ENCODE peak calls at places on chromosomes 3 and 15, in five cellular contexts. One of them, this sample, is unnamed.

GRCh38 chr3:172104471-172105072 is 65.2 kb downstream of the FNDC3B start:
- DNase-seq in GM23338: peak; percentile 88
- DNase-seq in uterus: no peak
- DNase-seq in trophoblast cell: no peak
- DNase-seq in Peyer's patch: no peak
- DNase-seq in this sample: peak; percentile 55

GRCh38 chr15:56205061-56205876 is 38.4 kb downstream of the RFX7 start:
- DNase-seq in GM23338: no peak
- DNase-seq in uterus: no peak
- DNase-seq in trophoblast cell: no peak
- DNase-seq in Peyer's patch: no peak
- DNase-seq in this sample: no peak

GRCh38 chr3:158625881-158626280 is 18.4 kb upstream of the GFM1 start:
- DNase-seq in GM23338: no peak
- DNase-seq in uterus: no peak
- DNase-seq in trophoblast cell: no peak
- DNase-seq in Peyer's patch: no peak
- DNase-seq in this sample: no peak

GRCh38 chr3:85303156-85303555 is 344.4 kb downstream of the CADM2 start:
- DNase-seq in GM23338: no peak
- DNase-seq in uterus: no peak
- DNase-seq in trophoblast cell: no peak
- DNase-seq in Peyer's patch: no peak
- DNase-seq in this sample: no peak

GRCh38 chr3:134371542-134372324 is 2.5 kb downstream of the AMOTL2 start:
- DNase-seq in GM23338: no peak
- DNase-seq in uterus: no peak
- DNase-seq in trophoblast cell: no peak
- DNase-seq in Peyer's patch: no peak
- DNase-seq in this sample: peak; percentile 27

GRCh38 chr3:5572168-5572567 is 384.7 kb downstream of the EDEM1 start:
- DNase-seq in GM23338: no peak
- DNase-seq in uterus: no peak
- DNase-seq in trophoblast cell: no peak
- DNase-seq in Peyer's patch: no peak
- DNase-seq in this sample: no peak

GRCh38 chr3:64150527-64151238 is 74.6 kb downstream of the PRICKLE2 start:
- DNase-seq in GM23338: no peak
- DNase-seq in uterus: peak; percentile 35
- DNase-seq in trophoblast cell: peak; percentile 90
- DNase-seq in Peyer's patch: no peak
- DNase-seq in this sample: peak; percentile 82

GRCh38 chr3:186642014-186642413 is 1.8 kb downstream of the FETUB start:
- DNase-seq in GM23338: no peak
- DNase-seq in uterus: no peak
- DNase-seq in trophoblast cell: no peak
- DNase-seq in Peyer's patch: no peak
- DNase-seq in this sample: no peak

GRCh38 chr3:152769523-152769922 is 65.4 kb upstream of the P2RY1 start:
- DNase-seq in GM23338: no peak
- DNase-seq in uterus: no peak
- DNase-seq in trophoblast cell: no peak
- DNase-seq in Peyer's patch: no peak
- DNase-seq in this sample: no peak

GRCh38 chr15:62250176-62250575 is 85.1 kb upstream of the C2CD4B start:
- DNase-seq in GM23338: no peak
- DNase-seq in uterus: no peak
- DNase-seq in trophoblast cell: no peak
- DNase-seq in Peyer's patch: no peak
- DNase-seq in this sample: no peak

GRCh38 chr3:185325946-185326791 is 36.8 kb upstream of the MAP3K13 start:
- DNase-seq in GM23338: no peak
- DNase-seq in uterus: no peak
- DNase-seq in trophoblast cell: no peak
- DNase-seq in Peyer's patch: no peak
- DNase-seq in this sample: no peak

GRCh38 chr3:119717520-119717919 is 14.7 kb downstream of the CFAP91 start:
- DNase-seq in GM23338: no peak
- DNase-seq in uterus: no peak
- DNase-seq in trophoblast cell: no peak
- DNase-seq in Peyer's patch: no peak
- DNase-seq in this sample: no peak
- H3K4me1 ChIP-seq in GM23338: no peaks in the 10 kb centered on the region
- H3K4me1 ChIP-seq in uterus: no peaks in the 10 kb centered on the region
- H3K4me1 ChIP-seq in trophoblast cell: no peaks in the 10 kb centered on the region
- H3K4me1 ChIP-seq in Peyer's patch: no peaks in the 10 kb centered on the region
- H3K4me1 ChIP-seq in this sample: peaks cover 9% of the 10 kb centered on the region

GRCh38 chr15:41935566-41936020 is 36.8 kb downstream of the EHD4 start:
- DNase-seq in GM23338: no peak
- DNase-seq in uterus: no peak
- DNase-seq in trophoblast cell: no peak
- DNase-seq in Peyer's patch: no peak
- DNase-seq in this sample: no peak
- H3K4me1 ChIP-seq in GM23338: peaks cover 18% of the 10 kb centered on the region
- H3K4me1 ChIP-seq in uterus: no peaks in the 10 kb centered on the region
- H3K4me1 ChIP-seq in trophoblast cell: peaks cover 5% of the 10 kb centered on the region
- H3K4me1 ChIP-seq in Peyer's patch: peaks cover 5% of the 10 kb centered on the region
- H3K4me1 ChIP-seq in this sample: no peaks in the 10 kb centered on the region

GRCh38 chr3:159858650-159859049 is 130.0 kb upstream of the IL12A start:
- DNase-seq in GM23338: no peak
- DNase-seq in uterus: no peak
- DNase-seq in trophoblast cell: no peak
- DNase-seq in Peyer's patch: no peak
- DNase-seq in this sample: no peak
- H3K4me1 ChIP-seq in GM23338: peaks cover 17% of the 10 kb centered on the region
- H3K4me1 ChIP-seq in uterus: peaks cover 5% of the 10 kb centered on the region
- H3K4me1 ChIP-seq in trophoblast cell: peaks cover 29% of the 10 kb centered on the region
- H3K4me1 ChIP-seq in Peyer's patch: no peaks in the 10 kb centered on the region
- H3K4me1 ChIP-seq in this sample: no peaks in the 10 kb centered on the region

GRCh38 chr3:30475038-30475808 is 131.2 kb upstream of the TGFBR2 start:
- DNase-seq in GM23338: no peak
- DNase-seq in uterus: no peak
- DNase-seq in trophoblast cell: peak; percentile 21
- DNase-seq in Peyer's patch: peak; percentile 39
- DNase-seq in this sample: no peak

GRCh38 chr3:30477149-30477921 is 129.1 kb upstream of the TGFBR2 start:
- DNase-seq in GM23338: no peak
- DNase-seq in uterus: no peak
- DNase-seq in trophoblast cell: no peak
- DNase-seq in Peyer's patch: no peak
- DNase-seq in this sample: no peak

GRCh38 chr3:30475809-30476178 is 130.6 kb upstream of the TGFBR2 start:
- DNase-seq in GM23338: no peak
- DNase-seq in uterus: no peak
- DNase-seq in trophoblast cell: no peak
- DNase-seq in Peyer's patch: no peak
- DNase-seq in this sample: no peak

GRCh38 chr3:30473374-30474051 is 132.9 kb upstream of the TGFBR2 start:
- DNase-seq in GM23338: no peak
- DNase-seq in uterus: peak; percentile 61
- DNase-seq in trophoblast cell: peak; percentile 35
- DNase-seq in Peyer's patch: no peak
- DNase-seq in this sample: no peak

GRCh38 chr3:30476373-30477082 is 129.9 kb upstream of the TGFBR2 start:
- DNase-seq in GM23338: no peak
- DNase-seq in uterus: no peak
- DNase-seq in trophoblast cell: no peak
- DNase-seq in Peyer's patch: no peak
- DNase-seq in this sample: no peak
- H3K4me1 ChIP-seq in GM23338: no peaks in the 10 kb centered on the region
- H3K4me1 ChIP-seq in uterus: no peaks in the 10 kb centered on the region
- H3K4me1 ChIP-seq in trophoblast cell: no peaks in the 10 kb centered on the region
- H3K4me1 ChIP-seq in Peyer's patch: peaks cover 18% of the 10 kb centered on the region
- H3K4me1 ChIP-seq in this sample: no peaks in the 10 kb centered on the region

DNA sequence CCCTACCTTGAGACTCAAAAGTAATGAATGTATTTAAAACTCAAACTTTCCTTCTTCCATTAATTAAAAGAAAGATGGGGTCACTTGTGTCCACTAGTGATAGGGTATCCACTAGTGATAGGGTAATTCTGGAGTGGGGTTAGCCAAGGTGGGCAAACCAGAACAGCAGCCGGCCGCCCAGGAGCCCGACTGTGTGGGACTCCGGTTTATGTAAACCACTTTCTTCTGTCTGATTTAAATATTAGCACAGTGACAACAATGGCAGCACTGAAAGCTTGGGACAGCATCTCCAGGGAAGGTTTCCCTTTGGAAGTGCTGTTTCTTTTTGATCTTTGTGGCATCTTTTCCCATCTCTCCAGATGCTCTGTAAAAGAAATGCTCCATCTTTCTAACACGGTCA is 722 bp downstream of the MYZAP start:
- DNase-seq in GM23338: no peak
- DNase-seq in uterus: no peak
- DNase-seq in trophoblast cell: no peak
- DNase-seq in Peyer's patch: no peak
- DNase-seq in this sample: no peak
- H3K4me1 ChIP-seq in GM23338: peaks cover 8% of the 10 kb centered on the region
- H3K4me1 ChIP-seq in uterus: peaks cover 5% of the 10 kb centered on the region
- H3K4me1 ChIP-seq in trophoblast cell: peaks cover 7% of the 10 kb centered on the region
- H3K4me1 ChIP-seq in Peyer's patch: no peaks in the 10 kb centered on the region
- H3K4me1 ChIP-seq in this sample: peaks cover 46% of the 10 kb centered on the region

GRCh38 chr3:194267744-194268658 is 83.1 kb downstream of the CPN2 start:
- DNase-seq in GM23338: no peak
- DNase-seq in uterus: peak; percentile 74
- DNase-seq in trophoblast cell: no peak
- DNase-seq in Peyer's patch: no peak
- DNase-seq in this sample: no peak
- H3K4me1 ChIP-seq in GM23338: peaks cover 2% of the 10 kb centered on the region
- H3K4me1 ChIP-seq in uterus: no peaks in the 10 kb centered on the region
- H3K4me1 ChIP-seq in trophoblast cell: peaks cover 21% of the 10 kb centered on the region
- H3K4me1 ChIP-seq in Peyer's patch: no peaks in the 10 kb centered on the region
- H3K4me1 ChIP-seq in this sample: peaks cover 16% of the 10 kb centered on the region

GRCh38 chr3:71127463-71128243 is 455.9 kb downstream of the FOXP1 start:
- DNase-seq in GM23338: no peak
- DNase-seq in uterus: no peak
- DNase-seq in trophoblast cell: no peak
- DNase-seq in Peyer's patch: peak; percentile 41
- DNase-seq in this sample: no peak
- H3K4me1 ChIP-seq in GM23338: peaks cover 65% of the 10 kb centered on the region
- H3K4me1 ChIP-seq in uterus: no peaks in the 10 kb centered on the region
- H3K4me1 ChIP-seq in trophoblast cell: peaks cover 6% of the 10 kb centered on the region
- H3K4me1 ChIP-seq in Peyer's patch: peaks cover 17% of the 10 kb centered on the region
- H3K4me1 ChIP-seq in this sample: peaks cover 6% of the 10 kb centered on the region